ENCODE peak calls at places on chromosomes 5 and 9, in seven cellular contexts. O is IMR-90, U is neuronal stem cell, Z is mesenchymal stem cell, B is H9, N is mesendoderm, X is H1. D is an unnamed sample.

GRCh38 chr9:135516132-135516860 is 4.9 kb upstream of the LCN1 start:
- DNase-seq in U (no peak), Z (no peak), N (no peak), X (no peak), B (peak), O (no peak), D (no peak)

GRCh38 chr5:172113036-172113435 is 75.0 kb downstream of the STK10 start:
- DNase-seq in U (no peak), N (no peak), X (no peak), B (no peak), O (no peak), Z (no peak), D (no peak)

GRCh38 chr5:40755093-40755406 is 711 bp downstream of the TTC33 start:
- DNase-seq in X (no peak), B (peak), U (peak), O (peak), N (peak), Z (peak), D (peak)

GRCh38 chr9:120383611-120383998 is 196.4 kb downstream of the CDK5RAP2 start:
- DNase-seq in B (no peak), Z (no peak), N (no peak), X (no peak), O (no peak), U (peak), D (no peak)

GRCh38 chr5:78320461-78320860 is 26.0 kb upstream of the AP3B1 start:
- DNase-seq in U (no peak), X (no peak), O (peak), N (peak), Z (peak), B (no peak), D (peak)

GRCh38 chr5:124736111-124736813 is 10.2 kb downstream of the ZNF608 start:
- DNase-seq in N (no peak), B (no peak), X (no peak), U (no peak), Z (peak), O (peak), D (no peak)

GRCh38 chr9:124716795-124717194 is 54.3 kb downstream of the NR6A1 start:
- DNase-seq in N (no peak), U (no peak), O (peak), Z (no peak), B (no peak), X (no peak), D (no peak)

GRCh38 chr9:124800306-124801259 is 23.6 kb downstream of the OLFML2A start:
- DNase-seq in Z (no peak), U (no peak), O (peak), B (no peak), N (no peak), X (no peak), D (peak)

GRCh38 chr5:65014769-65015168 is 246.0 kb downstream of the CWC27 start:
- DNase-seq in Z (no peak), O (no peak), U (no peak), X (no peak), N (no peak), B (no peak), D (no peak)

GRCh38 chr9:89223398-89223977 is 44.9 kb upstream of the SHC3 start:
- DNase-seq in N (no peak), X (no peak), Z (no peak), O (no peak), U (no peak), B (no peak), D (no peak)

GRCh38 chr5:10485142-10485795 is 43.6 kb downstream of the ROPN1L start:
- DNase-seq in N (peak), Z (peak), U (no peak), O (peak), X (no peak), B (peak), D (no peak)

GRCh38 chr5:179869101-179869500 is 10.5 kb upstream of the MRNIP start:
- DNase-seq in N (no peak), O (no peak), Z (no peak), U (no peak), X (no peak), B (no peak), D (no peak)

GRCh38 chr5:179871506-179871905 is 12.9 kb upstream of the MRNIP start:
- DNase-seq in Z (no peak), B (no peak), N (no peak), U (no peak), X (no peak), O (no peak), D (no peak)

GRCh38 chr5:179870952-179871351 is 12.3 kb upstream of the MRNIP start:
- DNase-seq in B (no peak), N (no peak), X (no peak), U (no peak), O (no peak), Z (no peak), D (no peak)

GRCh38 chr5:179869641-179870402 is 11.2 kb upstream of the MRNIP start:
- DNase-seq in X (no peak), N (peak), Z (no peak), O (no peak), U (no peak), B (peak), D (no peak)

DNA sequence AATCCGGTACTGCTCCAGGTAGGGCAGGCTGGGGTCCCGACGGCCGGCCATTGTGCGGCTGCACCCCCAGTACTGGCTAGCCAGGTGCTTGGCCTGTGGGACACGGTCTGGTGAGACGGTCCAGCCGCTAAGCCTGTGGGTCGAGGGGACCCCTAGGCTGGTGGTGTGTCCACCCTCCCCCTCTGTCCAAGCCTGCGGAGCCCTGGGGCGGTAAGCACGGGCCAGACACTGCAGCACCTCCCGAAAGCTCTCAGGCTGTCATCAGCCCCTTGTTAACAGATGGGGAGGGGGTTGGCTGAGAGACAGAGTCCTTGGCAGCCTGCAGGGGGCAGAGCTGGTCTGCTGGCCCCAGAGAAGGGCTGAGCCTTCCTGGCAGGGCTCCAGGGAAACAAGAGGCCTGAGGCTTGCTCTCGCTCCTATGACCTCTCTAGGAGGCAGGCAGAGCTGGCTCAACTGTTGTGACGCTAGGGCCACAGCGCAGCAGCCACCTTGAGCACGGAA is 11.8 kb upstream of the MRNIP start:
- DNase-seq in U (no peak), O (peak), Z (peak), X (peak), N (peak), B (peak), D (peak)
- H2BK5ac ChIP-seq in U (peak), O (no peak), Z (no peak), X (peak), N (no peak), B (no peak), D (no peak)

DNA sequence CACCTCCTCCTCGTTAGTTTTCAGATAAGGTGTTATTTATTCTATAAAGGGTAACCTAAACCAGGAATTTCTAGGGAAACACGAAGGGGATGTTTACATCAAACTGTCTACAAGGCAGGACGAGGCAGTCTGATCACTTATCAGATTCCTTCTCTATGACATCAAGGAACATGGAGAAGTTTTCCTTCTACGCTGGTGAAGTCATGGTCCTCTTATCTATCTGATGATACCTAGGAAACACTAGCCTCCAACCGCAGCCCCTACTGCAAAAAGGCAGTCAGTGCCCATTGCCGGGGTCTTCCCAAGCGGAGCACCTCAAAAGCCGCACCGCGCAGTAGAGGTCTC is 1.5 kb downstream of the MPDZ start:
- DNase-seq in N (peak), U (no peak), Z (peak), O (peak), X (no peak), B (no peak), D (peak)
- H2BK5ac ChIP-seq in N (no peak), U (peak), Z (peak), O (peak), X (peak), B (no peak), D (peak)

GRCh38 chr5:149177339-149177843 is 36.1 kb downstream of the ABLIM3 start:
- DNase-seq in N (no peak), X (no peak), O (no peak), B (no peak), U (no peak), Z (no peak), D (no peak)
- H2BK5ac ChIP-seq in N (no peak), X (no peak), O (no peak), B (no peak), U (no peak), Z (no peak), D (no peak)

GRCh38 chr5:73917433-73917832 is 291.4 kb downstream of the ARHGEF28 start:
- DNase-seq in O (no peak), B (no peak), Z (no peak), X (no peak), U (no peak), N (no peak), D (no peak)
- H2BK5ac ChIP-seq in O (no peak), B (no peak), Z (no peak), X (no peak), U (no peak), N (no peak), D (no peak)

GRCh38 chr5:42598311-42598710 is 158.3 kb upstream of the CCDC152 start:
- DNase-seq in U (no peak), Z (no peak), B (no peak), N (no peak), X (no peak), O (no peak), D (no peak)

GRCh38 chr5:42597318-42597937 is 159.2 kb upstream of the CCDC152 start:
- DNase-seq in Z (no peak), B (no peak), X (no peak), N (peak), O (no peak), U (no peak), D (no peak)

GRCh38 chr5:42595597-42595996 is 161.0 kb upstream of the CCDC152 start:
- DNase-seq in B (no peak), O (no peak), N (peak), X (no peak), Z (no peak), U (no peak), D (no peak)

GRCh38 chr5:42599106-42599505 is 157.5 kb upstream of the CCDC152 start:
- DNase-seq in B (no peak), N (no peak), Z (no peak), X (no peak), O (no peak), U (no peak), D (no peak)

GRCh38 chr5:42596817-42597216 is 159.8 kb upstream of the CCDC152 start:
- DNase-seq in N (no peak), O (no peak), U (no peak), B (no peak), X (no peak), Z (peak), D (no peak)
- H2BK5ac ChIP-seq in N (no peak), O (no peak), U (no peak), B (no peak), X (no peak), Z (no peak), D (no peak)

GRCh38 chr9:80649001-80649420 is 1040.3 kb downstream of the TLE1 start:
- DNase-seq in Z (peak), O (peak), B (no peak), X (no peak), U (no peak), N (peak), D (peak)
- H2BK5ac ChIP-seq in Z (no peak), O (peak), B (no peak), X (no peak), U (no peak), N (no peak), D (no peak)

D was measured in trophoblast cell.